ENCODE peak calls at places on chromosomes 11 and 22, in eight cellular contexts. I is AG10803, N is upper lobe of right lung, E is body of pancreas, F is fibroblast of pulmonary artery, V is dorsolateral prefrontal cortex, R is iPS DF 6.9, B is testis. S is an unnamed sample.

GRCh38 chr11:58286249-58286648 is 18.2 kb upstream of the OR10W1 start:
- DNase-seq in B (peak), F (peak), E (no peak), R (peak), I (peak), N (no peak), V (no peak), S (peak)

GRCh38 chr11:119493712-119494111 is 70.7 kb upstream of the THY1 start:
- DNase-seq in N (no peak), E (peak), R (no peak), F (peak), I (peak), B (no peak), V (no peak), S (peak)

GRCh38 chr11:58575377-58576020 is at the start of gene LPXN:
- DNase-seq in V (no peak), E (no peak), F (peak), N (no peak), B (no peak), I (peak), R (no peak), S (peak)

GRCh38 chr22:42376721-42377177 is 55.5 kb downstream of the NFAM1 start:
- DNase-seq in N (peak), E (peak), V (no peak), I (peak), F (peak), B (peak), R (no peak), S (peak)

GRCh38 chr11:7079545-7080135 is 9.2 kb upstream of the RBMXL2 start:
- DNase-seq in E (no peak), N (no peak), B (no peak), F (no peak), I (no peak), R (no peak), V (no peak), S (no peak)

GRCh38 chr11:112885744-112886706 is 75.2 kb upstream of the NCAM1 start:
- DNase-seq in R (no peak), B (no peak), E (no peak), I (no peak), V (no peak), F (no peak), N (no peak), S (no peak)

GRCh38 chr11:8531312-8531711 is 62.7 kb downstream of the STK33 start:
- DNase-seq in V (no peak), R (no peak), N (no peak), I (no peak), B (no peak), F (no peak), E (no peak), S (no peak)

GRCh38 chr11:77403228-77403627 is 70.7 kb downstream of the PAK1 start:
- DNase-seq in I (no peak), V (no peak), E (no peak), R (no peak), F (peak), B (no peak), N (no peak), S (no peak)

GRCh38 chr11:19316434-19316833 is 75.7 kb upstream of the E2F8 start:
- DNase-seq in B (peak), R (no peak), E (peak), F (peak), I (peak), V (peak), N (no peak), S (no peak)

GRCh38 chr22:35462558-35463230 is 62.8 kb downstream of the MCM5 start:
- DNase-seq in E (no peak), F (no peak), N (no peak), B (no peak), V (no peak), I (no peak), R (no peak), S (no peak)

GRCh38 chr11:95283653-95284052 is 52.7 kb upstream of the SESN3 start:
- DNase-seq in V (no peak), F (peak), B (no peak), R (no peak), I (peak), E (no peak), N (no peak), S (peak)

GRCh38 chr11:93832780-93833179 is 17.6 kb downstream of the VSTM5 start:
- DNase-seq in N (no peak), E (no peak), V (no peak), R (no peak), B (no peak), F (no peak), I (no peak), S (no peak)

GRCh38 chr11:126341760-126342161 is 13.7 kb upstream of the ST3GAL4 start:
- DNase-seq in R (no peak), E (no peak), F (peak), B (no peak), N (no peak), V (no peak), I (peak), S (peak)

GRCh38 chr22:38295863-38296262 is 21.4 kb downstream of the CSNK1E start:
- DNase-seq in I (no peak), B (no peak), R (no peak), F (no peak), V (no peak), E (no peak), N (no peak), S (no peak)

GRCh38 chr11:19237813-19238212 is 2.9 kb downstream of the E2F8 start:
- DNase-seq in F (no peak), N (no peak), R (no peak), V (no peak), I (no peak), E (no peak), B (no peak), S (no peak)

GRCh38 chr22:37561209-37562048 is 1.1 kb downstream of the CDC42EP1 start:
- DNase-seq in V (peak), F (peak), B (peak), R (no peak), E (peak), N (peak), I (peak), S (peak)

GRCh38 chr11:4087551-4087950 is 7.0 kb upstream of the RRM1 start:
- DNase-seq in I (peak), F (no peak), B (no peak), E (no peak), N (no peak), V (no peak), R (no peak), S (peak)

GRCh38 chr11:94193288-94193687 is 64.6 kb downstream of the PANX1 start:
- DNase-seq in I (peak), V (no peak), N (no peak), R (no peak), F (peak), E (no peak), B (no peak), S (no peak)

GRCh38 chr11:47001666-47002285 is 65.2 kb downstream of the CSTPP1 start:
- DNase-seq in N (no peak), R (no peak), V (no peak), I (peak), F (no peak), E (no peak), B (no peak), S (peak)

GRCh38 chr11:67269401-67270255 is 3.4 kb downstream of the GRK2 start:
- DNase-seq in N (peak), F (no peak), E (peak), B (no peak), R (no peak), V (no peak), I (no peak), S (no peak)

GRCh38 chr11:67271212-67271547 is 4.9 kb downstream of the GRK2 start:
- DNase-seq in R (no peak), I (no peak), V (no peak), N (no peak), B (no peak), E (no peak), F (no peak), S (no peak)

GRCh38 chr11:67268684-67269268 is 2.5 kb downstream of the GRK2 start:
- DNase-seq in N (peak), F (no peak), E (peak), I (no peak), V (no peak), B (no peak), R (no peak), S (no peak)

GRCh38 chr11:67271548-67272284 is 5.4 kb downstream of the GRK2 start:
- DNase-seq in B (no peak), I (no peak), R (no peak), F (no peak), E (peak), N (peak), V (no peak), S (no peak)

GRCh38 chr11:67270256-67271211 is 4.3 kb downstream of the GRK2 start:
- DNase-seq in I (no peak), F (peak), B (no peak), V (no peak), N (peak), E (peak), R (no peak), S (no peak)
- H3K4me3 ChIP-seq in I (peak), F (peak), B (no peak), V (peak), N (peak), E (no peak), R (no peak), S (peak)

DNA sequence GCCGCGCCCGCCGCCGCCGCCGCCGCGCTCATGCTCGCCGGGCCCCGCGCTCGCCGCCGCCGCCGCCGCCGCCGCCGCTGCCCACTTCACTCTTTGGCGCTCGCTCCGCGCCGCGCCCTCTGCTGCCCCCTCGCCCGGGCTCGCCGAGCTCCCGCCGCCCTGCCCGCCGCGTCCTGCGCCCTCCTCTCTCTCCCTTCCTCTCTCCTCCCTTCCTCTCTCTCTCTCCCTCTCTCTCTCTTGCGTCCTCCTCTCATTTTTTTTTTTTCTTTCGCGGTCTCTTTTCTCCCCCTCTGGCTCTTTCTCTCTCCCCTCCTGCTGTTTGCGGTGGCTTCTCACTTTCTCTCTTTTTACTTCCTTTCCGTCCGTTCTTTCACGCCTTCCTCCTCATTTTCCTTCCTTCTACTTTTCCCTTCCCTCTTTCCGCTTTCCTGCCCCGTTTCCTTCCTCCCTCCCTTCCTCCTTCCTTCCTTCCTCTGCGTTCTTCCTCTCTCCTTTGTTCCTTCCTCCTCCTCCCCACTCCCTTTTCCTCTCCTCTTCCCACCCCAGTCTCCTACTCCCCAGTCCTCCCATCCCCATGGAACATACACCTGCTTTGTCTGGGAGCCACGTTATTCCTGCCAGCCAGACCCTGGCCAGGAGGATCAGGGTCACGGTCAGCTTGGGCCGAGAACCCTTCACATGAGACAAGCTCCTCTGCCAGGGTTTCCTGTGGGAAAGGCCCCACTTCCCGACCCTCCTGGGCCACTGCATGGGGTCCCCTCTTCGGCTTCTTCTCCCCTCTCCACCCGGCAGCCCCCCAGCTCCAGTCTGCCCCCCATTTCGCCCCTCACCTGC is 19.3 kb upstream of the SHISAL1 start:
- DNase-seq in F (peak), N (no peak), R (no peak), B (peak), V (no peak), I (peak), E (no peak), S (no peak)
- H3K4me3 ChIP-seq in F (peak), N (no peak), R (peak), B (no peak), V (peak), I (peak), E (no peak), S (peak)

GRCh38 chr22:49925525-49926128 is 7.2 kb downstream of the CRELD2 start:
- DNase-seq in I (no peak), R (no peak), F (no peak), E (no peak), V (no peak), N (no peak), B (no peak), S (no peak)
- H3K4me3 ChIP-seq in I (no peak), R (no peak), F (no peak), E (no peak), V (no peak), N (no peak), B (no peak), S (no peak)

GRCh38 chr22:50505776-50506610 is 1.5 kb downstream of the LMF2 start:
- DNase-seq in N (no peak), F (no peak), V (no peak), R (no peak), E (peak), B (no peak), I (no peak), S (no peak)
- H3K4me3 ChIP-seq in N (peak), F (peak), V (peak), R (no peak), E (peak), B (no peak), I (peak), S (peak)

GRCh38 chr11:64409278-64409677 is 50.3 kb downstream of the RPS6KA4 start:
- DNase-seq in V (no peak), I (no peak), N (no peak), E (no peak), R (no peak), F (no peak), B (no peak), S (no peak)
- H3K4me3 ChIP-seq in V (no peak), I (no peak), N (no peak), E (no peak), R (no peak), F (no peak), B (no peak), S (no peak)

DNA sequence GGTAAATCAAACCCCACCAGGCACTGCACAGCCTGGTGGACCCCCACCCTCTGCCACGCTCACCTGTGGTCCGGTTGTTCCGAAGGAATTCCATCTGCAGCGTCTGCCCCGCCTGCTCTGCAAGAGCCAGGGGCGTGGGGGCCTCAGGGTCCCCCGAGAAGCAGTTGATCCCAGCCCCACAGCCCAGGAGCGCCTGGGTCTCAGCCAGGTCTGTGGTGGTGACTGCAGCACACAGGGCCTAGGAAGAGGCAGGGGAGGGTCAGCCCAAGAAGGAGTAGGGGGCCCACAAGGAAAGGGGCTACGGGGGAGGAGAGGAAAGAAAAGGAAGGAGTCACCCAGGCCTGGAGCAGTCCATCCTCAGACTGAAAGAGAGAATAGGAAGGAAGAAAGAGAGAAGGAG is 28.6 kb upstream of the PDE2A start:
- DNase-seq in B (no peak), F (no peak), R (no peak), V (no peak), I (no peak), N (peak), E (no peak), S (no peak)
- H3K4me3 ChIP-seq in B (no peak), F (no peak), R (no peak), V (no peak), I (peak), N (peak), E (no peak), S (peak)

DNA sequence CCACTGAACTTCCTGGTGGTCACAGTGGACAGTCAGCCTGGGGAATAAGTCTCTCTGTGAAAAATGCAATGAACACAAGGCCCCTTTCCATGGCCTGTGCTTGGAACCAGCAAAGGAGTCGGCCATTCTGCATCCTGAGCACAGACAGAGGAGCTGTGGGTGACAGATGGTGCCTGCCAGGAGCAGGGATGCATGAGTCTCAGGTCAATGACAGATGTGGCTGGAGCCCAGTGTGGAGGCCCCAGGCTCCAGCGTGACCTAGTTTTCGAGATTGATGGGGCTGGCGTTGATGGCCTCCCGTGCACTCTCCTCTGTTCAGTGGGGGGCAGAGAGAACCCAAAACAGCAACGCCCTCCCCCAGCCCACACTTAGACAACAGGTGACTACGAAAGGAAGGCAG is 34.5 kb upstream of the CD5 start:
- DNase-seq in I (no peak), B (no peak), E (no peak), R (no peak), V (no peak), N (no peak), F (no peak), S (no peak)
- H3K4me3 ChIP-seq in I (no peak), B (no peak), E (no peak), R (no peak), V (no peak), N (no peak), F (no peak), S (no peak)

DNA sequence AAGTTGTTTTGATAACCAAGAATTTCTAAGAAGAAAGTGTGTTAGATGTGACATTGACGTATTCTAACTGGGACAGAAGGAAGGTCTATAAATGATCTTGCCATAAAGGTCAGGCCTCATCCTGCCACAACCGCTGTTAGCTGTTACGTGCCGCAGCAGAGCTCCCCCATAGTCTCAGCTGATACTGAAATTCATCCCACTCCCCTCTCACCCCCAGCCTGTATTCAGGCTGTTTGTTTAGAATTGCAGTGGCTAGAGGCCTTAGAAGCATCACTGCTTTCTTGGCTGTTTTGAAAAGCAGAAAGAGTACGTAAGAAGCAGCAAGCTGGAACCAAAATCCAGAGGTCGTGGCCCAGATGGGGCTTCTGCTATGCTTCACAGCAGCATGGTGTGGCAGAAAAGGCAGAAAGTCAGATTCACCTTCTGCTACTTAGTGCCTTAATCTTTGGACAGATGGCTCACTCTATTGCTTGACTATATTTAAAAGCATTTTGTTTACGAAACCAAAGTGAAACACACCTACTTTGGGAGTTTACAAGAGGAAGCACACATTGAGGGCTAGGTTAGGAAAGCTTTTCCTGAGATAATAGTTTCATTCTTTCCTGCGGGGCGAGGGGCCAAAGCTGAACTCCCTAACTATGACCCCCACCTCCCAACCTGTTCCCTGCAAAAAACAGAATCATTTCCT is 950 bp upstream of the LAYN start:
- DNase-seq in R (no peak), N (no peak), B (no peak), F (no peak), V (no peak), E (no peak), I (no peak), S (no peak)
- H3K4me3 ChIP-seq in R (no peak), N (peak), B (peak), F (no peak), V (peak), E (no peak), I (peak), S (peak)